ENCODE peak calls at places on chromosomes 1 and 21, in seven cellular contexts. C, B, X, M, A, R and E are unnamed samples.

GRCh38 chr1:39195166-39196111 is 9.1 kb upstream of the MACF1 start:
- DNase-seq in A (no peak), C (no peak), B (peak), X (no peak), M (peak), R (no peak), E (no peak)

GRCh38 chr1:158002022-158002629 is 8.7 kb downstream of the KIRREL1 start:
- DNase-seq in X (no peak), R (no peak), M (peak), A (no peak), B (peak), C (no peak), E (no peak)

GRCh38 chr1:171613282-171613681 is 8.8 kb upstream of the MYOCOS start:
- DNase-seq in X (no peak), R (no peak), C (no peak), A (no peak), M (no peak), B (no peak), E (no peak)

GRCh38 chr1:193549067-193549466 is 362.7 kb upstream of the B3GALT2 start:
- DNase-seq in X (no peak), R (no peak), A (no peak), M (no peak), B (no peak), C (no peak), E (no peak)

GRCh38 chr1:46003315-46003714 is 129.1 kb downstream of the PIK3R3 start:
- DNase-seq in C (no peak), M (no peak), R (no peak), B (no peak), X (peak), A (no peak), E (no peak)

GRCh38 chr1:16630661-16631247 is 17.4 kb upstream of the NBPF1 start:
- DNase-seq in C (no peak), X (peak), M (no peak), R (no peak), A (no peak), B (no peak), E (peak)

GRCh38 chr1:4713669-4714068 is 59.3 kb downstream of the AJAP1 start:
- DNase-seq in M (no peak), A (no peak), B (no peak), R (no peak), X (no peak), C (no peak), E (no peak)

GRCh38 chr1:165858364-165858823 is 31.0 kb downstream of the UCK2 start:
- DNase-seq in A (no peak), B (no peak), C (no peak), R (no peak), X (no peak), M (no peak), E (no peak)

GRCh38 chr1:74513396-74513795 is 985 bp upstream of the LRRC53 start:
- DNase-seq in A (no peak), B (peak), X (no peak), R (no peak), M (no peak), C (no peak), E (no peak)

GRCh38 chr1:228315945-228316588 is 90.6 kb downstream of the TRIM11 start:
- DNase-seq in C (no peak), R (no peak), A (no peak), X (no peak), B (no peak), M (no peak), E (peak)

GRCh38 chr1:218456449-218456848 is 111.3 kb downstream of the TGFB2 start:
- DNase-seq in M (no peak), X (no peak), A (no peak), R (no peak), C (no peak), B (no peak), E (no peak)

GRCh38 chr1:61254629-61255323 is 172.4 kb downstream of the NFIA start:
- DNase-seq in M (peak), C (no peak), A (no peak), X (no peak), B (peak), R (no peak), E (no peak)

GRCh38 chr1:27109103-27109822 is 45.7 kb downstream of the SLC9A1 start:
- DNase-seq in R (no peak), A (peak), B (no peak), X (no peak), C (no peak), M (no peak), E (no peak)

GRCh38 chr1:152313319-152313801 is 11.7 kb downstream of the FLG start:
- DNase-seq in C (no peak), A (no peak), X (no peak), R (no peak), M (no peak), B (no peak), E (peak)

GRCh38 chr1:214525535-214526019 is 25.8 kb downstream of the PTPN14 start:
- DNase-seq in B (peak), C (no peak), M (no peak), R (no peak), X (no peak), A (no peak), E (no peak)

GRCh38 chr1:202192770-202193613 is 607 bp upstream of the LGR6 start:
- DNase-seq in B (peak), R (peak), M (peak), X (no peak), A (peak), C (no peak), E (peak)

GRCh38 chr1:24926596-24927249 is 3.4 kb downstream of the RUNX3 start:
- DNase-seq in M (no peak), R (no peak), C (no peak), A (peak), X (no peak), B (peak), E (no peak)

GRCh38 chr1:241593186-241593585 is 47.0 kb downstream of the CHML start:
- DNase-seq in M (peak), B (no peak), R (no peak), A (no peak), C (no peak), X (no peak), E (no peak)

GRCh38 chr21:36676039-36676950 is 22.6 kb upstream of the SIM2 start:
- DNase-seq in B (no peak), R (no peak), A (no peak), C (no peak), X (no peak), M (no peak), E (no peak)

GRCh38 chr1:77620273-77620672 is 62.2 kb downstream of the ZZZ3 start:
- DNase-seq in A (no peak), X (no peak), C (no peak), B (no peak), M (no peak), R (no peak), E (no peak)

GRCh38 chr1:8736927-8737326 is 80.5 kb downstream of the RERE start:
- DNase-seq in X (no peak), C (no peak), A (no peak), R (no peak), B (no peak), M (peak), E (no peak)

GRCh38 chr1:51877434-51878306 is 857 bp downstream of the NRDC start:
- DNase-seq in C (no peak), B (peak), M (peak), R (no peak), A (no peak), X (peak), E (no peak)

GRCh38 chr1:85420199-85420598 is 44.8 kb downstream of the DDAH1 start:
- DNase-seq in R (no peak), B (no peak), C (no peak), M (no peak), X (no peak), A (no peak), E (no peak)

GRCh38 chr1:87150143-87150542 is 178.5 kb upstream of the LMO4 start:
- DNase-seq in A (no peak), B (no peak), X (no peak), R (no peak), C (no peak), M (no peak), E (no peak)

GRCh38 chr1:17892225-17892624 is 137.1 kb downstream of the ACTL8 start:
- DNase-seq in X (no peak), A (no peak), C (no peak), R (no peak), B (no peak), M (no peak), E (no peak)

GRCh38 chr1:62184291-62184690 is 10.4 kb upstream of the L1TD1 start:
- DNase-seq in R (no peak), A (no peak), X (no peak), C (no peak), M (no peak), B (no peak), E (no peak)

GRCh38 chr1:39872698-39873097 is 10.6 kb downstream of the TRIT1 start:
- DNase-seq in R (no peak), C (no peak), X (no peak), M (no peak), A (no peak), B (no peak), E (no peak)

GRCh38 chr1:198986442-198986841 is 347.6 kb downstream of the PTPRC start:
- DNase-seq in C (no peak), A (no peak), X (no peak), R (no peak), B (no peak), M (no peak), E (no peak)

GRCh38 chr1:2106681-2107405 is 56.6 kb downstream of the PRKCZ start:
- DNase-seq in B (no peak), X (no peak), A (no peak), R (no peak), M (no peak), C (no peak), E (peak)

GRCh38 chr1:2108877-2109580 is 58.8 kb downstream of the PRKCZ start:
- DNase-seq in C (no peak), R (no peak), X (no peak), M (no peak), B (no peak), A (no peak), E (peak)

GRCh38 chr1:2107586-2108212 is 57.5 kb downstream of the PRKCZ start:
- DNase-seq in M (no peak), A (no peak), B (no peak), R (no peak), X (no peak), C (no peak), E (peak)

GRCh38 chr1:2109581-2110021 is 59.4 kb downstream of the PRKCZ start:
- DNase-seq in M (no peak), B (no peak), X (no peak), R (no peak), C (no peak), A (no peak), E (peak)

DNA sequence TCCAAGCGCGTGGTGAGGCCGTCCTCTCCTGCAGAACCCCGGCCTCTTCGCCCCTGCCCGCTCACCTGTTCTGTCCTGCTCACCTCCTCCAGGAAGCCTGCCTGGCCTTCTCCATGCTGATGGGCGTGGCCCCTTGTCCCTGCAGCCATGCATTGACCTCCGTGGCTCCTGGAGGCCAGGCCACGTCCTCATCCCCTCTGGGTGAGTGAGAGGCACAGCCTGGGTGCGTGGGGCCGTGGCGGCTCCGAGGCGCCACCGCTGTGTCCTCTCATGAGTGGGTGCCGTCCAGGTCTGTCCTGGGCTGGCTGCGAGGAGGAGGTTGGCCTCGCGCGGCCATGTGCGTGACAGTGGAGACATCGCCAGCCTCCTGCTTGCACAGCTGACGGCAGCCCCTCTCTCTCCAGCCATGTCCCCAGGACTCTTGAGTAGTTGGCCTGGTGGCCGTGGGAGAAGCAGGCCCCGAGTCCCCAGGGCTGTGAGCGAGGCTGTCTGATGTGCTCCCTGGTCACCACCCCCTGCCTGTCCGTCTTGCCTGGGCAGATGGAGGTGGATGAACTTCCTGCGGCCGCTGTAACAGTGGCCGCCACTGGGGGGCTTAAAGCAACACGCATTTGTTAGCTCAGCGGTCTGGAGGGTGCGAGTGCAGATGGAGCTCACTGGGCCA is 58.1 kb downstream of the PRKCZ start:
- DNase-seq in M (peak), R (no peak), A (peak), B (peak), C (no peak), X (no peak), E (peak)
- TF ChIP-seq CTCF in M (peak), R (peak), A (peak), B (peak), C (no peak), X (no peak), E (peak)

GRCh38 chr1:216306830-216307229 is 116.4 kb downstream of the USH2A start:
- DNase-seq in R (no peak), C (no peak), B (no peak), M (no peak), X (no peak), A (no peak), E (no peak)

GRCh38 chr1:216314369-216315095 is 108.7 kb downstream of the USH2A start:
- DNase-seq in B (no peak), M (peak), X (no peak), R (no peak), C (no peak), A (no peak), E (no peak)

GRCh38 chr1:216310776-216311175 is 112.5 kb downstream of the USH2A start:
- DNase-seq in X (no peak), C (no peak), R (no peak), M (peak), B (peak), A (peak), E (no peak)
- TF ChIP-seq CTCF in X (peak), C (no peak), R (no peak), M (peak), B (peak), A (peak), E (peak)

DNA sequence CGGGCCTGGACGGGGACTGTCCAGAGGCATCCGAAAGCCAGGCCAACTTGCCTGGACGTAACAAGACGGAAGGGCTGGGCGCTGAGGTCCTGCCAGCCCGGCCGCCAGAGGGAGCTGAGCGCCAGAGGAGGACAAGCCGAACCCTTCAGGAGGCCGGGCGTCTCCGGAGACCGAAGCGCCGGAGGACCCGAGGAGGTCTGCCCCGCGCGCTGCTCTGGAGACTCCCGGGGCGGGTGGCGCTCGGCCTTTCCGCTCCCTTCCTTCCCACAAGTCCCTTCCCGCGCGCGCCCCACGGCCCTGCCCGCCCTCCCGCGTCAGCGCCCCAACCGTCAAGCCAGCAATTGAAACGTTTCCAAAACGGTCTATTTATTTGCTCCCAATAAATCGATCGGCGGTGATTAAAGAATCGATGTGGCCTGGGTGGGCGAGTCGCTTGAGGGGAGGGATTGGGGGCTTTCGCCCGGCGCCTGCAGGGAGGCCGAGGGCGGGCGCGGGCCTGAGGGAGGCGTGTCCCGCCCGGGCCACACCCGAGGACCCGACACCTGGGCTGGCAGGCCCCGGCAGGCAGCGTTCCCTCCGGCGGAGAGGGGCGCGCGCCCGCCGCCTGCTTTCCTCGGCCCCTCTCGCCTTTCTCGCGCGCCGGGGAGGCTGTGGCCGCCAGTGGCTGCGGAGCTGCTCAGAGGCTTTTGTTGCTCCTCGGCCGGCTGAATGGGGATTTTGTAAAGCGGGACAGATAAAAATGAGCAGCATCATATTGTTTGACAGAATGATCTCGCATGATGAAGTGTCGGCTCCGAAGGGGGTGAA is 5.2 kb upstream of the FOXD3 start:
- DNase-seq in A (peak), R (no peak), C (no peak), M (peak), B (peak), X (peak), E (peak)
- TF ChIP-seq CTCF in A (peak), R (peak), C (peak), M (peak), B (peak), X (peak), E (peak)

GRCh38 chr1:28869952-28870351 is 44.4 kb upstream of the EPB41 start:
- DNase-seq in M (no peak), B (no peak), X (no peak), A (no peak), R (no peak), C (no peak), E (no peak)

GRCh38 chr1:28862571-28863403 is 50.8 kb downstream of the OPRD1 start:
- DNase-seq in R (no peak), M (no peak), X (no peak), B (no peak), C (no peak), A (no peak), E (no peak)

GRCh38 chr1:28864695-28865094 is 49.7 kb upstream of the EPB41 start:
- DNase-seq in X (no peak), M (no peak), A (no peak), R (no peak), B (no peak), C (no peak), E (no peak)

GRCh38 chr1:28867850-28868249 is 46.5 kb upstream of the EPB41 start:
- DNase-seq in X (no peak), R (no peak), A (no peak), M (no peak), C (no peak), B (no peak), E (no peak)

DNA sequence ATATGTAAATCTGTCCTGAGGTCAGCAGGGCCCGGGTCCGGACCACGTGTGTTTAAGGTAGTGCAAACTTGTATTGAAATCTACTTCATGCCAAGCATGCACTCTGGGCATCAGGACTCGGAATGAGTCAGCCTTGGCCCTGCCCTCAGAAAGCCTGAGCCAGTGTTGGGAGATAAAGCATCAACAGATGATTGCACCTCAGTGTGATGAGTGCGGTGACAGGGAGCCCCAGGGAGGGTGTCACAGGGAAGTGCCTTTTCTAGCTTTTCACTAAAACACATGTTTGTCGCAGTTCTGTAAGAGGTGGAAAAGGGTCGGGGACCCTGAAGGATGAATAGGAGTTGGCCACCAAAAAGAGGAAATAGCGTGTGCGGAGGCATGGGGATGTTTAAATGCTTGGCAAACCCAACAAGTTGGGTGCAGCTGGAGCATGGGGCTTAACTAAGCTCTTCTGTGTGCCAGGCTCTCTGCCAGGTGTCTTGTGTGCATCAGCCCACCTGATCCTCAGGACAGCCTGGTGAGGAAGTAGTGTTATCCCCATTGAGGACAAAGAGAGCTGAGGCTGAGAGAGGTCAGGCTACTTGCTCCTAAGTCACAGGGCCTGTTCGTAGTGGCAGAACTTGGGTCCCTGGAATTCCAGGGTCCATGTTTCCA is 48.2 kb upstream of the EPB41 start:
- DNase-seq in X (no peak), B (no peak), C (no peak), R (no peak), A (no peak), M (no peak), E (no peak)
- TF ChIP-seq CTCF in X (no peak), B (no peak), C (no peak), R (no peak), A (no peak), M (no peak), E (no peak)

GRCh38 chr1:41032147-41032546 is 10.6 kb upstream of the SLFNL1 start:
- DNase-seq in B (no peak), A (no peak), C (no peak), M (no peak), R (no peak), X (no peak), E (no peak)

GRCh38 chr1:41037116-41037903 is 15.8 kb upstream of the SLFNL1 start:
- DNase-seq in X (no peak), M (no peak), B (no peak), R (no peak), A (no peak), C (no peak), E (no peak)

GRCh38 chr1:41033272-41033671 is 11.7 kb upstream of the SLFNL1 start:
- DNase-seq in A (no peak), M (no peak), B (no peak), R (no peak), C (no peak), X (no peak), E (no peak)

GRCh38 chr1:41041866-41042265 is 20.3 kb upstream of the SLFNL1 start:
- DNase-seq in R (no peak), B (peak), X (no peak), A (no peak), M (no peak), C (no peak), E (no peak)

DNA sequence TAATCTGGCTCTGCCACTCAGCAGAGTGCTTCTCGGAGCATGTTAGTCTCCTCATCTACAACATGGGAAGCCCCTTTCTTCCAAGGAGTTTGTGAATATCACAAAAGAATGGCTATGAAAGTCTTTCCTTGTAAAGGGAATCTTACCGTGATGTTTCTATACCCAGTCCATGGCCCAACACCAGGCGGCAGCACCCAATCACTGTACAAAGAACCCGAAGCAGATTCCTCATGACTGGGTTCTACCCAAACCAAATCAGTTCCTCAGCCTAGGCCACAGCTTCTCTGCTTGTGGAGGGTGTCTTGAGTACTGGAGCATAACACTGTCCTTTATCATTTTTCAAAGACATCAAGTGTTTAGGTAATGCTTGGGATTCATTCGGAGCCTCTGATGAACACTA is 16.6 kb upstream of the SLFNL1 start:
- DNase-seq in C (no peak), X (no peak), B (no peak), M (peak), R (no peak), A (no peak), E (no peak)
- TF ChIP-seq CTCF in C (no peak), X (no peak), B (peak), M (peak), R (peak), A (no peak), E (peak)